ENCODE peak calls at places on chromosomes 13 and 19, in eight cellular contexts. One of them, this sample, is unnamed.

GRCh38 chr13:30371649-30372265 is 50.5 kb upstream of the UBE2L5 start:
- DNase-seq in uterus: no peak
- DNase-seq in osteoblast: peak; percentile 88
- DNase-seq in adrenal gland: no peak
- DNase-seq in psoas muscle: no peak
- DNase-seq in left ventricle myocardium inferior: no peak
- DNase-seq in heart right ventricle: no peak
- DNase-seq in GM23338: no peak
- DNase-seq in this sample: no peak

GRCh38 chr19:44796701-44797115 is 12.2 kb upstream of the BCAM start:
- DNase-seq in uterus: no peak
- DNase-seq in osteoblast: peak; percentile 83
- DNase-seq in adrenal gland: no peak
- DNase-seq in psoas muscle: peak; percentile 51
- DNase-seq in left ventricle myocardium inferior: peak; percentile 66
- DNase-seq in heart right ventricle: peak; percentile 82
- DNase-seq in GM23338: peak; percentile 73
- DNase-seq in this sample: peak; percentile 38

GRCh38 chr19:5996598-5997320 is 18.8 kb upstream of the RANBP3 start:
- DNase-seq in uterus: no peak
- DNase-seq in osteoblast: peak; percentile 53
- DNase-seq in adrenal gland: no peak
- DNase-seq in psoas muscle: no peak
- DNase-seq in left ventricle myocardium inferior: no peak
- DNase-seq in heart right ventricle: no peak
- DNase-seq in GM23338: no peak
- DNase-seq in this sample: no peak

GRCh38 chr13:52809310-52809769 is 39.1 kb downstream of the PCDH8 start:
- DNase-seq in uterus: no peak
- DNase-seq in osteoblast: peak; percentile 87
- DNase-seq in adrenal gland: peak; percentile 82
- DNase-seq in psoas muscle: peak; percentile 24
- DNase-seq in left ventricle myocardium inferior: peak; percentile 33
- DNase-seq in heart right ventricle: peak; percentile 76
- DNase-seq in GM23338: peak; percentile 86
- DNase-seq in this sample: no peak

GRCh38 chr13:41610426-41610825 is 153.1 kb downstream of the RGCC start:
- DNase-seq in uterus: peak; percentile 32
- DNase-seq in osteoblast: no peak
- DNase-seq in adrenal gland: no peak
- DNase-seq in psoas muscle: peak; percentile 38
- DNase-seq in left ventricle myocardium inferior: peak; percentile 56
- DNase-seq in heart right ventricle: peak; percentile 45
- DNase-seq in GM23338: no peak
- DNase-seq in this sample: no peak

GRCh38 chr19:35153701-35154534 is 617 bp upstream of the FXYD5 start:
- DNase-seq in uterus: no peak
- DNase-seq in osteoblast: peak; percentile 90
- DNase-seq in adrenal gland: no peak
- DNase-seq in psoas muscle: peak; percentile 44
- DNase-seq in left ventricle myocardium inferior: no peak
- DNase-seq in heart right ventricle: no peak
- DNase-seq in GM23338: peak; percentile 88
- DNase-seq in this sample: no peak

GRCh38 chr19:38003427-38004099 is 96.6 kb downstream of the SIPA1L3 start:
- DNase-seq in uterus: peak; percentile 55
- DNase-seq in osteoblast: no peak
- DNase-seq in adrenal gland: peak; percentile 68
- DNase-seq in psoas muscle: peak; percentile 73
- DNase-seq in left ventricle myocardium inferior: peak; percentile 68
- DNase-seq in heart right ventricle: peak; percentile 70
- DNase-seq in GM23338: peak; percentile 84
- DNase-seq in this sample: peak; percentile 37

GRCh38 chr13:22176968-22177545 is 506.2 kb downstream of the FGF9 start:
- DNase-seq in uterus: no peak
- DNase-seq in osteoblast: no peak
- DNase-seq in adrenal gland: peak; percentile 54
- DNase-seq in psoas muscle: no peak
- DNase-seq in left ventricle myocardium inferior: no peak
- DNase-seq in heart right ventricle: no peak
- DNase-seq in GM23338: no peak
- DNase-seq in this sample: no peak

GRCh38 chr13:77509221-77509620 is 26.3 kb upstream of the SCEL start:
- DNase-seq in uterus: no peak
- DNase-seq in osteoblast: peak; percentile 41
- DNase-seq in adrenal gland: no peak
- DNase-seq in psoas muscle: no peak
- DNase-seq in left ventricle myocardium inferior: no peak
- DNase-seq in heart right ventricle: no peak
- DNase-seq in GM23338: no peak
- DNase-seq in this sample: no peak

GRCh38 chr13:71964491-71965108 is 97.6 kb upstream of the DACH1 start:
- DNase-seq in uterus: no peak
- DNase-seq in osteoblast: no peak
- DNase-seq in adrenal gland: no peak
- DNase-seq in psoas muscle: no peak
- DNase-seq in left ventricle myocardium inferior: no peak
- DNase-seq in heart right ventricle: no peak
- DNase-seq in GM23338: no peak
- DNase-seq in this sample: no peak

GRCh38 chr13:31742102-31742695 is 2.9 kb downstream of the RXFP2 start:
- DNase-seq in uterus: peak; percentile 77
- DNase-seq in osteoblast: no peak
- DNase-seq in adrenal gland: peak; percentile 56
- DNase-seq in psoas muscle: peak; percentile 34
- DNase-seq in left ventricle myocardium inferior: peak; percentile 45
- DNase-seq in heart right ventricle: peak; percentile 64
- DNase-seq in GM23338: peak; percentile 87
- DNase-seq in this sample: peak; percentile 20

GRCh38 chr13:95354680-95355487 is 53.6 kb upstream of the ABCC4 start:
- DNase-seq in uterus: no peak
- DNase-seq in osteoblast: no peak
- DNase-seq in adrenal gland: no peak
- DNase-seq in psoas muscle: no peak
- DNase-seq in left ventricle myocardium inferior: no peak
- DNase-seq in heart right ventricle: no peak
- DNase-seq in GM23338: no peak
- DNase-seq in this sample: no peak

GRCh38 chr19:5075603-5076002 is 106.7 kb downstream of the KDM4B start:
- DNase-seq in uterus: no peak
- DNase-seq in osteoblast: no peak
- DNase-seq in adrenal gland: no peak
- DNase-seq in psoas muscle: no peak
- DNase-seq in left ventricle myocardium inferior: no peak
- DNase-seq in heart right ventricle: no peak
- DNase-seq in GM23338: no peak
- DNase-seq in this sample: no peak

GRCh38 chr13:49784886-49785570 is 7.5 kb downstream of the KPNA3 start:
- DNase-seq in uterus: no peak
- DNase-seq in osteoblast: no peak
- DNase-seq in adrenal gland: no peak
- DNase-seq in psoas muscle: no peak
- DNase-seq in left ventricle myocardium inferior: no peak
- DNase-seq in heart right ventricle: no peak
- DNase-seq in GM23338: no peak
- DNase-seq in this sample: peak; percentile 19

GRCh38 chr19:46975011-46975917 is 44.4 kb upstream of the NPAS1 start:
- DNase-seq in uterus: no peak
- DNase-seq in osteoblast: no peak
- DNase-seq in adrenal gland: no peak
- DNase-seq in psoas muscle: no peak
- DNase-seq in left ventricle myocardium inferior: no peak
- DNase-seq in heart right ventricle: no peak
- DNase-seq in GM23338: no peak
- DNase-seq in this sample: no peak

GRCh38 chr19:46967578-46968018 is 52.0 kb upstream of the NPAS1 start:
- DNase-seq in uterus: peak; percentile 39
- DNase-seq in osteoblast: no peak
- DNase-seq in adrenal gland: no peak
- DNase-seq in psoas muscle: peak; percentile 71
- DNase-seq in left ventricle myocardium inferior: peak; percentile 88
- DNase-seq in heart right ventricle: peak; percentile 77
- DNase-seq in GM23338: no peak
- DNase-seq in this sample: peak; percentile 90

GRCh38 chr19:46972301-46972700 is 47.3 kb upstream of the NPAS1 start:
- DNase-seq in uterus: peak; percentile 45
- DNase-seq in osteoblast: no peak
- DNase-seq in adrenal gland: no peak
- DNase-seq in psoas muscle: peak; percentile 52
- DNase-seq in left ventricle myocardium inferior: no peak
- DNase-seq in heart right ventricle: no peak
- DNase-seq in GM23338: no peak
- DNase-seq in this sample: peak; percentile 27

GRCh38 chr19:46974181-46974580 is 45.5 kb upstream of the NPAS1 start:
- DNase-seq in uterus: no peak
- DNase-seq in osteoblast: no peak
- DNase-seq in adrenal gland: no peak
- DNase-seq in psoas muscle: no peak
- DNase-seq in left ventricle myocardium inferior: no peak
- DNase-seq in heart right ventricle: no peak
- DNase-seq in GM23338: no peak
- DNase-seq in this sample: no peak

DNA sequence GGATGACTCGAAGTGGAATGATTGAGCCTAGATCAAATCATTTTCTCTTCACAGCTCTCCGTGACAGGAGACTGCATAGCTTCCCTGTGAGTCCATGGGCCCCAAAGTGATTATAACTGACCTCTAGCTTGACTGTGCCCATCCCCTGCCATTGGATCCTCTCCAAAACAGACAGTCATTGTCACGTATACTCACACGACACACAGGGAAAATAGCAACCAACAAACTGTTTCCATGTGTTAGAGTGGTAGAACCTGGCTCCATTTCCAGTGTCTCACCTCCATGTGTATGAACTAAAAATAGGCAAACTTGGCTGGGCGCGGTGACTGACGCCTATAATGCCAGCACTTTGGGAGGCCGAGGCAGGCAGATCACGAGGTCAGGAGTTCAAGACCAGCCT is 48.8 kb upstream of the NPAS1 start:
- DNase-seq in uterus: no peak
- DNase-seq in osteoblast: peak; percentile 88
- DNase-seq in adrenal gland: no peak
- DNase-seq in psoas muscle: no peak
- DNase-seq in left ventricle myocardium inferior: peak; percentile 66
- DNase-seq in heart right ventricle: peak; percentile 79
- DNase-seq in GM23338: no peak
- DNase-seq in this sample: peak; percentile 82
- H3K27ac ChIP-seq in uterus: no peak overlapping the region
- H3K27ac ChIP-seq in osteoblast: peak overlapping the region; percentile 98
- H3K27ac ChIP-seq in adrenal gland: no peak overlapping the region
- H3K27ac ChIP-seq in psoas muscle: peak overlapping the region; percentile 91
- H3K27ac ChIP-seq in left ventricle myocardium inferior: peak overlapping the region; percentile 91
- H3K27ac ChIP-seq in heart right ventricle: peak overlapping the region; percentile 89
- H3K27ac ChIP-seq in GM23338: peak overlapping the region; percentile 69
- H3K27ac ChIP-seq in this sample: peak overlapping the region; percentile 84

DNA sequence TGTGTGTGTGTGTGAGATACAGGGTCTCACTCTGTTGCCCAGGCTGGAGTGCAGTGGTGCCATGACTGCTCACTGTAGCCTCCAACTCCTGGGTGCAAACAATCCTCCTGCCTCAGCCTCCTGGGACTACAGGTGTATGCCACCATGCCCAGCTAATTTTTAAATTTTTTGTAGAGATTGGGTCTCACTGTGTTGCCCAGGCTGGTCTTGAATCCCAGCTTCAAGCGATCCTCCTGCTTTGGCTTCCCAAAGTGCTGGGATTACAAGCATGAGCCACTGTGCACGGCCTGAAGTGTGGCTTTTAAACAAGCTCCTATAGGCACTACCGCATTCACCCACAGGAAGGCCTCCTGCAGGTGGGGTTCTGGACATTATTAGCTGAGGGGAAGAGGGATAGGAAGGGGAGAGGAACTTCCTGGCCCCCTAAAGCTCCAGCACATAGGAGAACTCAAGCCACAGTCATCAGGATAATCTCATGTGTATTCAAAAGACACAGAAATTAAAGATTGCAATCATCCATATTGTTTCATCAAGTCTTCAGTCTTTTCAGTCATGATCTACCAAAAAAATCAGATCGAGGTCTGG is 24.8 kb upstream of the SLC46A3 start:
- DNase-seq in uterus: no peak
- DNase-seq in osteoblast: no peak
- DNase-seq in adrenal gland: no peak
- DNase-seq in psoas muscle: no peak
- DNase-seq in left ventricle myocardium inferior: no peak
- DNase-seq in heart right ventricle: no peak
- DNase-seq in GM23338: no peak
- DNase-seq in this sample: no peak
- H3K27ac ChIP-seq in uterus: no peak overlapping the region
- H3K27ac ChIP-seq in osteoblast: peak overlapping the region; percentile 9
- H3K27ac ChIP-seq in adrenal gland: peak overlapping the region; percentile 77
- H3K27ac ChIP-seq in psoas muscle: no peak overlapping the region
- H3K27ac ChIP-seq in left ventricle myocardium inferior: no peak overlapping the region
- H3K27ac ChIP-seq in heart right ventricle: no peak overlapping the region
- H3K27ac ChIP-seq in GM23338: peak overlapping the region; percentile 20
- H3K27ac ChIP-seq in this sample: no peak overlapping the region

DNA sequence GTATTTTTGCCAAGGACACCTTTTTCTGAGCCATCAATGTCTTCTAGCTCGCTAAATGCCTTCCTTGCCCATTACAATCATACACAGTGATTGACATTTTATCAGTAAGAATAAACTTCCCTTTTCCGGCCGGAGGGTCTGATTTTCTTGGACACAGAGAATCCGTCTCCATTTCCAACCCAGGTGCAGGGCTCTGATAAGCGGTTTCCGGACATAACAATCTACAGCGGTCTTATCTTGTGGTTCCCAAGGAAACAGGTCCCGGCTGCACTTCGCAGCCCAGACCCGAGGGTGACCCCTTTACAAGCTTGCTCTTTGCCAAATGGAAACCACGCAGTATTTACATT is 5.1 kb upstream of the ZNF77 start:
- DNase-seq in uterus: no peak
- DNase-seq in osteoblast: peak; percentile 68
- DNase-seq in adrenal gland: peak; percentile 54
- DNase-seq in psoas muscle: no peak
- DNase-seq in left ventricle myocardium inferior: no peak
- DNase-seq in heart right ventricle: peak; percentile 84
- DNase-seq in GM23338: peak; percentile 65
- DNase-seq in this sample: peak; percentile 28
- H3K27ac ChIP-seq in uterus: peak overlapping the region; percentile 96
- H3K27ac ChIP-seq in osteoblast: peak overlapping the region; percentile 75
- H3K27ac ChIP-seq in adrenal gland: peak overlapping the region; percentile 96
- H3K27ac ChIP-seq in psoas muscle: peak overlapping the region; percentile 91
- H3K27ac ChIP-seq in left ventricle myocardium inferior: peak overlapping the region; percentile 96
- H3K27ac ChIP-seq in heart right ventricle: peak overlapping the region; percentile 90
- H3K27ac ChIP-seq in GM23338: peak overlapping the region; percentile 30
- H3K27ac ChIP-seq in this sample: peak overlapping the region; percentile 91

GRCh38 chr19:339262-339887 is 5.2 kb downstream of the MIER2 start:
- DNase-seq in uterus: no peak
- DNase-seq in osteoblast: peak; percentile 31
- DNase-seq in adrenal gland: no peak
- DNase-seq in psoas muscle: no peak
- DNase-seq in left ventricle myocardium inferior: no peak
- DNase-seq in heart right ventricle: no peak
- DNase-seq in GM23338: no peak
- DNase-seq in this sample: no peak
- H3K27ac ChIP-seq in uterus: no peak overlapping the region
- H3K27ac ChIP-seq in osteoblast: no peak overlapping the region
- H3K27ac ChIP-seq in adrenal gland: peak overlapping the region; percentile 8
- H3K27ac ChIP-seq in psoas muscle: no peak overlapping the region
- H3K27ac ChIP-seq in left ventricle myocardium inferior: no peak overlapping the region
- H3K27ac ChIP-seq in heart right ventricle: no peak overlapping the region
- H3K27ac ChIP-seq in GM23338: no peak overlapping the region
- H3K27ac ChIP-seq in this sample: no peak overlapping the region

GRCh38 chr13:73062368-73062767 is 3.6 kb downstream of the KLF5 start:
- DNase-seq in uterus: no peak
- DNase-seq in osteoblast: no peak
- DNase-seq in adrenal gland: no peak
- DNase-seq in psoas muscle: no peak
- DNase-seq in left ventricle myocardium inferior: no peak
- DNase-seq in heart right ventricle: no peak
- DNase-seq in GM23338: no peak
- DNase-seq in this sample: no peak
- H3K27ac ChIP-seq in uterus: no peak overlapping the region
- H3K27ac ChIP-seq in osteoblast: no peak overlapping the region
- H3K27ac ChIP-seq in adrenal gland: no peak overlapping the region
- H3K27ac ChIP-seq in psoas muscle: no peak overlapping the region
- H3K27ac ChIP-seq in left ventricle myocardium inferior: no peak overlapping the region
- H3K27ac ChIP-seq in heart right ventricle: no peak overlapping the region
- H3K27ac ChIP-seq in GM23338: no peak overlapping the region
- H3K27ac ChIP-seq in this sample: no peak overlapping the region

This sample was measured in gastrocnemius medialis.